ENCODE peak calls at places on chromosome 4, in seven cellular contexts. N, U, O, P, K, I and M are unnamed samples.

GRCh38 chr4:1323635-1324442 is 23.2 kb upstream of the UVSSA start:
- DNase-seq in U (peak; percentile 100), O (no peak), I (no peak), P (peak; percentile 64), K (no peak), N (no peak), M (no peak)

GRCh38 chr4:150216725-150217124 is 138.5 kb downstream of the DCLK2 start:
- DNase-seq in N (no peak), P (no peak), I (no peak), K (no peak), U (no peak), O (no peak), M (no peak)

GRCh38 chr4:54173281-54173912 is 55.7 kb upstream of the PDGFRA start:
- DNase-seq in I (no peak), N (no peak), P (no peak), O (no peak), U (no peak), K (no peak), M (no peak)

GRCh38 chr4:150007512-150007911 is 70.7 kb upstream of the DCLK2 start:
- DNase-seq in N (no peak), K (no peak), O (no peak), P (no peak), I (no peak), U (no peak), M (no peak)

GRCh38 chr4:123699823-123700822 is 303.5 kb downstream of the SPRY1 start:
- DNase-seq in P (peak; percentile 20), N (no peak), O (no peak), U (peak; percentile 94), K (peak; percentile 25), I (no peak), M (no peak)

GRCh38 chr4:125735107-125735506 is 420.4 kb downstream of the FAT4 start:
- DNase-seq in P (peak; percentile 62), U (peak; percentile 79), I (no peak), K (no peak), O (no peak), N (peak; percentile 23), M (peak; percentile 19)

GRCh38 chr4:151215295-151215694 is 61.7 kb upstream of the PRSS48 start:
- DNase-seq in O (no peak), I (no peak), U (no peak), K (no peak), P (no peak), N (no peak), M (no peak)

GRCh38 chr4:66694716-66695115 is 850.6 kb downstream of the CENPC start:
- DNase-seq in N (no peak), P (no peak), O (no peak), K (no peak), I (no peak), U (no peak), M (no peak)

GRCh38 chr4:168614316-168615057 is 117.6 kb downstream of the PALLD start:
- DNase-seq in P (no peak), O (no peak), U (no peak), I (no peak), K (no peak), N (no peak), M (no peak)

GRCh38 chr4:119310826-119311225 is 11.1 kb downstream of the FABP2 start:
- DNase-seq in I (no peak), P (no peak), K (no peak), N (no peak), U (peak; percentile 48), O (no peak), M (no peak)

GRCh38 chr4:8612646-8613045 is 20.1 kb downstream of the CPZ start:
- DNase-seq in N (no peak), K (no peak), U (no peak), O (no peak), I (no peak), P (no peak), M (no peak)

GRCh38 chr4:19473569-19473968 is 778.1 kb upstream of the SLIT2 start:
- DNase-seq in U (peak; percentile 10), O (no peak), I (no peak), N (no peak), K (no peak), P (no peak), M (no peak)

GRCh38 chr4:150308824-150309472 is 230.7 kb downstream of the DCLK2 start:
- DNase-seq in N (no peak), K (no peak), U (peak; percentile 65), O (no peak), I (no peak), P (no peak), M (no peak)

GRCh38 chr4:93317046-93317445 is 511.5 kb upstream of the ATOH1 start:
- DNase-seq in P (no peak), K (no peak), N (no peak), O (no peak), I (no peak), U (no peak), M (no peak)

GRCh38 chr4:57156242-57156990 is 46.2 kb upstream of the IGFBP7 start:
- DNase-seq in P (peak; percentile 48), U (no peak), K (no peak), O (no peak), I (no peak), N (no peak), M (no peak)

GRCh38 chr4:71538528-71538927 is 199.7 kb downstream of the SLC4A4 start:
- DNase-seq in O (no peak), P (no peak), K (no peak), I (no peak), N (no peak), U (no peak), M (no peak)

GRCh38 chr4:8050555-8051206 is 107.9 kb downstream of the ABLIM2 start:
- DNase-seq in N (peak; percentile 51), I (no peak), U (peak; percentile 20), K (peak; percentile 26), O (peak; percentile 80), P (no peak), M (no peak)

GRCh38 chr4:176769519-176769918 is 23.2 kb downstream of the VEGFC start:
- DNase-seq in N (no peak), P (peak; percentile 73), U (peak; percentile 98), I (no peak), O (no peak), K (no peak), M (no peak)

GRCh38 chr4:4521069-4521468 is 20.8 kb downstream of the STX18 start:
- DNase-seq in U (no peak), K (no peak), I (no peak), N (no peak), P (no peak), O (no peak), M (no peak)

GRCh38 chr4:110184124-110184790 is 14.2 kb downstream of the ELOVL6 start:
- DNase-seq in I (no peak), O (no peak), K (no peak), U (peak; percentile 47), N (no peak), P (no peak), M (no peak)

GRCh38 chr4:20298986-20299385 is 47.3 kb downstream of the SLIT2 start:
- DNase-seq in U (peak; percentile 34), N (no peak), K (no peak), P (no peak), I (no peak), O (no peak), M (no peak)

GRCh38 chr4:930827-931193 is 1.3 kb downstream of the GAK start:
- DNase-seq in N (peak; percentile 9), O (no peak), P (no peak), I (no peak), K (no peak), U (no peak), M (no peak)

GRCh38 chr4:189071241-189071640 is 869.4 kb upstream of the FRG1 start:
- DNase-seq in I (no peak), P (no peak), O (no peak), K (no peak), N (no peak), U (no peak), M (no peak)

GRCh38 chr4:72564184-72564583 is 4.8 kb downstream of the ADAMTS3 start:
- DNase-seq in K (no peak), O (no peak), N (no peak), I (no peak), P (peak; percentile 29), U (peak; percentile 91), M (no peak)
- TF ChIP-seq CTCF in K (no peak), O (no peak), N (no peak), I (no peak), P (no peak), U (no peak), M (no peak)

GRCh38 chr4:32117696-32118095 is 1397.5 kb downstream of the PCDH7 start:
- DNase-seq in I (no peak), N (no peak), K (no peak), P (no peak), U (no peak), O (no peak), M (no peak)
- TF ChIP-seq CTCF in I (no peak), N (no peak), K (no peak), P (no peak), U (no peak), O (no peak), M (no peak)

GRCh38 chr4:138972956-138973819 is 42.4 kb upstream of the NOCT start:
- DNase-seq in I (no peak), U (no peak), P (no peak), K (no peak), O (no peak), N (no peak), M (no peak)

GRCh38 chr4:138978028-138978585 is 37.5 kb upstream of the NOCT start:
- DNase-seq in O (no peak), U (no peak), K (no peak), I (no peak), N (no peak), P (no peak), M (no peak)

GRCh38 chr4:138977525-138977924 is 38.1 kb upstream of the NOCT start:
- DNase-seq in P (no peak), N (no peak), K (no peak), O (no peak), U (no peak), I (no peak), M (no peak)

GRCh38 chr4:138976526-138976925 is 39.1 kb upstream of the NOCT start:
- DNase-seq in K (no peak), I (no peak), O (no peak), N (no peak), U (no peak), P (no peak), M (no peak)

GRCh38 chr4:138975225-138975624 is 40.4 kb upstream of the NOCT start:
- DNase-seq in N (no peak), O (no peak), I (no peak), K (no peak), U (no peak), P (no peak), M (no peak)
- TF ChIP-seq CTCF in N (no peak), O (no peak), I (no peak), K (no peak), U (no peak), P (no peak), M (peak; percentile 23)

DNA sequence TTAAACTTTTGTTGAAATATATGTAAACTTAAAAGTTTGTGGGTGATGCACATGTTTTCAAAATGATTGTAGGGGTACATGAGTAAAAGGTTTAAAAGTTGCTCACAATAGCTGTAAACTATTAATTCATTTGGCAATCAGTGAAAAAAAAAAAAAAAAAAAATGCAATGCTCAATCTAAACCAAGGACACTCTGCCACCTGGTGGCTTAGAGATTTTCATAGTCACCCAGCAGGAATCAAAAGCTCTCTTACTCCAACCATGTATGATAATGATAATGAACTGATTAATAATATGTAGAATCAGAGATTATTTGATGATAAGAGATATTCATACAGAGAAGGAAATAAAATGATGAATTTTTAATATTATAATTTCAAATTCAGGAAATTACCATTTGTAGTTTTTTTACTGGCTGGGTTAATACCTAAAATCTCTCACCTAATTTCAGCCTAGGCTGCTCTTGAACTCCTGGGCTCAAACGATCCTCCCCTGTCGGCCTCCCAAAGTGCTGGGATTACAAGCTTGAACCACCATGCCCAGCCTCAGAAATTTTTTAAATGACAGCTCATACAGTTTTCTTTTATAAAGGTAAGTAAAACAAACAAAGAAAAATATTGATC is 46.9 kb upstream of the SLC25A4 start:
- DNase-seq in K (no peak), N (peak; percentile 58), U (peak; percentile 57), O (no peak), I (peak; percentile 24), P (peak; percentile 49), M (peak; percentile 41)
- TF ChIP-seq CTCF in K (peak; percentile 56), N (peak; percentile 65), U (peak; percentile 67), O (peak; percentile 57), I (peak; percentile 59), P (peak; percentile 67), M (peak; percentile 66)